ENCODE peak calls at places on chromosome X, in seven cellular contexts. M, U, W, G, I, Y and D are unnamed samples. For H3K9me3, the result is how much of the 10 kb centered on the place peaks cover.

GRCh38 chrX:39814391-39814790 is 283.4 kb downstream of the BCOR start:
- DNase-seq in M (no peak), U (no peak), W (peak), G (peak), I (no peak), Y (peak), D (peak)

GRCh38 chrX:67693928-67694327 is 150.1 kb downstream of the AR start:
- DNase-seq in M (no peak), U (no peak), W (no peak), G (no peak), I (no peak), Y (peak), D (no peak)

GRCh38 chrX:140664939-140665338 is 44.6 kb upstream of the LINC00632 start:
- DNase-seq in M (no peak), U (no peak), W (no peak), G (no peak), I (no peak), Y (peak), D (no peak)

GRCh38 chrX:75893281-75893680 is 108.2 kb upstream of the MAGEE2 start:
- DNase-seq in M (no peak), U (no peak), W (no peak), G (no peak), I (no peak), Y (no peak), D (no peak)

GRCh38 chrX:29136904-29137303 is 549.7 kb downstream of the IL1RAPL1 start:
- DNase-seq in M (no peak), U (no peak), W (no peak), G (no peak), I (no peak), Y (no peak), D (no peak)

GRCh38 chrX:102768984-102769761 is 48.6 kb downstream of the GPRASP3 start:
- DNase-seq in M (peak), U (peak), W (peak), G (peak), I (peak), Y (peak), D (peak)

GRCh38 chrX:21840199-21840557 is 761 bp downstream of the MBTPS2 start:
- DNase-seq in M (no peak), U (no peak), W (no peak), G (no peak), I (no peak), Y (peak), D (no peak)

GRCh38 chrX:30533261-30533660 is 44.3 kb downstream of the TASL start:
- DNase-seq in M (no peak), U (no peak), W (no peak), G (no peak), I (no peak), Y (peak), D (no peak)

GRCh38 chrX:130343411-130343810 is 3.7 kb downstream of the SLC25A14 start:
- DNase-seq in M (no peak), U (no peak), W (no peak), G (no peak), I (no peak), Y (no peak), D (no peak)

GRCh38 chrX:63764946-63765345 is 20.1 kb downstream of the ARHGEF9 start:
- DNase-seq in M (no peak), U (no peak), W (no peak), G (no peak), I (no peak), Y (peak), D (no peak)

GRCh38 chrX:17453791-17454190 is 78.8 kb downstream of the NHS start:
- DNase-seq in M (no peak), U (no peak), W (no peak), G (no peak), I (no peak), Y (no peak), D (no peak)

DNA sequence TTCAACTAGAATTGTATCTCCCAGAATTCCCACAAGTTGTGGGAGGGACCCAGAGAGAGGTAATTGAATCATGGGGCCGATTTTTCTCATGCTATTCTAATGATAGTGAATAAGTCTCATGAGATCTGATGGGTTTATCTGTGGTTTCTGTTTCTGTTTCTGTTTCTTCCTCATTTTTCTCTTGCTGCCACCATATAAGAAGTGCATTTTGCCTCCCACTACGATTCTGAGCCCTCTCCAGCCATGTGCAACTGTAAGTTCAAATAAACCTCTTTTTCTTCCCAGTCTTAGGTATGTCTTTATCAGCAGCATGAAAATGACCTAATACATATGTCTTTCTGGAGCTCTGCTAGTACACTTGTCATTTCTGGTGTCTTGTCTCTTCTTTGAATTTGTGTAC is 22.1 kb upstream of the OR13H1 start:
- DNase-seq in M (no peak), U (no peak), W (no peak), G (no peak), I (no peak), Y (no peak), D (no peak)
- H3K9me3 ChIP-seq in M (under half), U (under half), W (under half), G (under half), I (under half), Y (under half), D (under half)

GRCh38 chrX:20333672-20334071 is 67.0 kb upstream of the RPS6KA3 start:
- DNase-seq in M (no peak), U (no peak), W (no peak), G (no peak), I (no peak), Y (no peak), D (no peak)
- H3K9me3 ChIP-seq in M (under half), U (under half), W (under half), G (under half), I (under half), Y (under half), D (under half)

GRCh38 chrX:42771836-42772335 is 6.1 kb downstream of the PPP1R2C start:
- DNase-seq in M (no peak), U (no peak), W (no peak), G (no peak), I (no peak), Y (peak), D (no peak)

GRCh38 chrX:42776195-42776594 is 1.8 kb downstream of the PPP1R2C start:
- DNase-seq in M (no peak), U (no peak), W (no peak), G (no peak), I (no peak), Y (no peak), D (no peak)

GRCh38 chrX:42772874-42773273 is 5.1 kb downstream of the PPP1R2C start:
- DNase-seq in M (no peak), U (no peak), W (no peak), G (no peak), I (no peak), Y (no peak), D (no peak)

DNA sequence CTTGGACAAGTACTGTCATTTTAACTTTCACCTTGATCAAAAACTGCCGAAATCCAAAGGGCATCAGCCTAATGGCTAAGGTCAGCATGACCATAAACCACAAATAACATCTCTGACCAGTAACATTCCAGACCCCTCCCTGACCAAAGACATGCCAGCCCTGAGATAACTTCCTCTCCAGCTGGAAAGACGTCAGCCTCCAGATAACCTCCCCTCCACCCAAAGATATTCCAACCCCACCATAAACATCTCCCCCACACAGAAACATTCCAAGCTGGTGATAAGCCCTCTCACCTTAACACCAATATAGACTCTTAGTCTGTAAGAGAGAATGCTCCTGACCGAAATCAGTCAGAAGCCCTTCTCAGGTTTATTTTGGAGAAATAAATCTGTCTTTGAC is 7.4 kb downstream of the PPP1R2C start:
- DNase-seq in M (no peak), U (no peak), W (no peak), G (no peak), I (no peak), Y (no peak), D (no peak)
- H3K9me3 ChIP-seq in M (under half), U (under half), W (under half), G (under half), I (under half), Y (under half), D (under half)

GRCh38 chrX:2732076-2732475 is 19.8 kb upstream of the XG start:
- DNase-seq in M (no peak), U (no peak), W (no peak), G (no peak), I (no peak), Y (no peak), D (no peak)

GRCh38 chrX:2732649-2733048 is 19.2 kb upstream of the XG start:
- DNase-seq in M (no peak), U (no peak), W (no peak), G (no peak), I (no peak), Y (no peak), D (no peak)

DNA sequence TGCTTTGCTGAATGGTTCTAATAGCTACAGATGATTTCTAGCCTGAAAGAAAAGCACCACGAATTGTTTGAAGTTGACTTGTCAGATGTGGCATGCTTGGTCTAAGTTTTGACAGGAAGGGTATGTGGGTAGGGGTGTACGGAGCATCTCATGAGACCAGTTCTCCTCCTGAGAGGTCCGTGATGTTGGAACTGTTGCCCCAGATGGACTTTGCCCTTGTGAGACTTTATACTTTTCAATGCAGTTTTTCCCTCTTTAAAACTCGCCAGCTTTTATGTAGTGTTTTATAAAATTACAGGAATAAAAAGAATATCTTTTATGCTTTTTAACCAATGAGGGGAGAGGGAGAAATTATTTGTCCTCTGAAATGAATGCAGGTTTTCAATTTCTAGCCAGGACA is 16.6 kb upstream of the XG start:
- DNase-seq in M (no peak), U (no peak), W (no peak), G (no peak), I (no peak), Y (no peak), D (no peak)
- H3K9me3 ChIP-seq in M (under half), U (under half), W (under half), G (under half), I (under half), Y (under half), D (under half)

DNA sequence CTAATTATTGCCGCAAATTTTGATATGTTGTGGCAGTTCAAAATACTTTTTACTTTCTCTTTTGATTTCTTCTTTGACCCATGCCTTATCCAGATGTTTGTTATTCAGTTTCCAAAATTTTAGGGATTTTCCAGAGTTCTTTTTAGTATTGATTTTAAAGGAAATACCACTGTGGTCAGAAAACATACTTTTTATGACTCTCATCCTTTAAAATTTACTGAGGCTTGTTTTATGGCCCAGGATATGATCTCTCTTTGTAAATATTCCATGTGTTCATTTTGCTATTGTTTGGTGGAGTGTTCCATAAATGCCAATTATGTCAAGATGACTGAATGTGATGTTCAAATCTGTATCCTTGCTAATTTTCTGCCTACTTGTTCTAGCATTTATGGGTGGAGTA is 272.3 kb upstream of the DIPK2B start:
- DNase-seq in M (no peak), U (no peak), W (no peak), G (no peak), I (no peak), Y (peak), D (no peak)
- H3K9me3 ChIP-seq in M (under half), U (under half), W (under half), G (under half), I (under half), Y (under half), D (under half)

DNA sequence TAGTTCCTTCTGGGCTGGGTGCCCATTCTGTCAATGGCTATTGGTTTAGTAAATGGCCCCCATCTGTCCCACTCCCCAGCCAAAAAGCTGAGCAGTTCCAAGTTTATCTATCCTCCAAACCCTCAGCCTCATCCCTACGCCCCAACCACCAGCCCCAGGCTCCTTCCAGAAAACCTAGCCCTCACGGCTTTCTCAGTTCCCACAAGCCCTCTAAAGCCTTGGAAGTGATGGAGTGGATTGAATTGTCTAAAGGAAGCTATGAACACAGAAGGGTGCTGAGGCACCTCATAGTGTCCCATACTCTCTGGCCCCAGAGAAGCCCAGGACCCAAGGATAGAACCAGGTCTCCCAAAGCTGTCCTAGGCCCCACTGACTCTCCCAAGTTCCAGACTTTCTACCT is 75.6 kb upstream of the EFNB1 start:
- DNase-seq in M (no peak), U (no peak), W (no peak), G (no peak), I (no peak), Y (no peak), D (no peak)
- H3K9me3 ChIP-seq in M (under half), U (under half), W (under half), G (under half), I (under half), Y (under half), D (under half)

GRCh38 chrX:2150722-2151121 is 350.1 kb downstream of the DHRSX start:
- DNase-seq in M (no peak), U (no peak), W (no peak), G (no peak), I (no peak), Y (no peak), D (no peak)
- H3K9me3 ChIP-seq in M (under half), U (under half), W (under half), G (under half), I (under half), Y (under half), D (under half)

GRCh38 chrX:151901821-151902220 is 10.9 kb upstream of the MAGEA4 start:
- DNase-seq in M (no peak), U (no peak), W (no peak), G (no peak), I (no peak), Y (peak), D (no peak)

GRCh38 chrX:151904989-151905388 is 7.7 kb upstream of the MAGEA4 start:
- DNase-seq in M (no peak), U (no peak), W (no peak), G (no peak), I (no peak), Y (no peak), D (no peak)

GRCh38 chrX:151902813-151903591 is 9.7 kb upstream of the MAGEA4 start:
- DNase-seq in M (peak), U (no peak), W (peak), G (no peak), I (peak), Y (peak), D (no peak)

GRCh38 chrX:151896734-151897474 is 15.8 kb upstream of the MAGEA4 start:
- DNase-seq in M (no peak), U (no peak), W (no peak), G (no peak), I (no peak), Y (peak), D (no peak)

DNA sequence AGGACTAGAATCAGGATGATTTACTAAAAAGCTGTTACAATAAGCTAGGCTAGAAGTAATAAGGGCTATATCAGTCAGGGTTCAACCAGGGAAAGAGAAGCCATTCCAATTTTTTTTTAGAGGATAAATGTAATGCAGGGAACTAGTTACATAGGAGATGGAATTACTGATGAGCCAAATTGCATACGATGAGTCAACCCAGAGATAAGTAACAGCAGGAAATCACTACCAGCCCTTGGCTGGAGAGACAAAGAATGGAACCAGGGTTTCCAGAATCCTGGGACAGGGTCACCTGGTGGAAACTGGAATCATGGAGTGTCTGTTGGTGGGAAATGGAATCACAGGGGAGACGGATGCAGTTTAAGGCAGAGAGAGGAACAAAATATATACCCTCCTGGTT is 13.1 kb upstream of the MAGEA4 start:
- DNase-seq in M (no peak), U (no peak), W (no peak), G (no peak), I (no peak), Y (peak), D (no peak)
- H3K9me3 ChIP-seq in M (under half), U (under half), W (under half), G (under half), I (under half), Y (under half), D (under half)

GRCh38 chrX:146449243-146449642 is 360.3 kb upstream of the CXorf51B start:
- DNase-seq in M (no peak), U (no peak), W (no peak), G (no peak), I (no peak), Y (no peak), D (no peak)

GRCh38 chrX:146454363-146454762 is 355.2 kb upstream of the CXorf51B start:
- DNase-seq in M (no peak), U (no peak), W (no peak), G (no peak), I (no peak), Y (no peak), D (no peak)

GRCh38 chrX:146448791-146449190 is 360.8 kb upstream of the CXorf51B start:
- DNase-seq in M (no peak), U (no peak), W (no peak), G (no peak), I (no peak), Y (no peak), D (no peak)
- H3K9me3 ChIP-seq in M (under half), U (under half), W (under half), G (under half), I (under half), Y (under half), D (under half)

GRCh38 chrX:69670001-69670555 is 54.2 kb downstream of the EDA start:
- DNase-seq in M (no peak), U (no peak), W (no peak), G (no peak), I (no peak), Y (no peak), D (no peak)
- H3K9me3 ChIP-seq in M (under half), U (under half), W (under half), G (under half), I (under half), Y (under half), D (under half)